ENCODE peak calls at places on chromosomes 12 and 14, in four cellular contexts. K is GM12865, X is cardiac fibroblast, R is lower lobe of right lung. F is an unnamed sample.

GRCh38 chr12:13707829-13708228 is 273.6 kb downstream of the GRIN2B start:
- DNase-seq in K (no peak), X (no peak), R (no peak), F (no peak)

GRCh38 chr12:23640754-23641153 is 308.7 kb downstream of the SOX5 start:
- DNase-seq in K (no peak), X (no peak), R (no peak), F (no peak)

GRCh38 chr12:4270670-4271432 is 2.7 kb upstream of the CCND2 start:
- DNase-seq in K (peak; percentile 67), X (peak; percentile 39), R (peak; percentile 71), F (peak; percentile 41)

GRCh38 chr14:75147423-75148071 is 20.7 kb upstream of the NEK9 start:
- DNase-seq in K (no peak), X (peak; percentile 73), R (peak; percentile 78), F (no peak)

GRCh38 chr14:95433094-95433478 is 83.4 kb downstream of the SYNE3 start:
- DNase-seq in K (no peak), X (no peak), R (no peak), F (no peak)

GRCh38 chr14:26730929-26731618 is 133.2 kb upstream of the NOVA1 start:
- DNase-seq in K (no peak), X (peak; percentile 36), R (no peak), F (no peak)

GRCh38 chr12:76035045-76035444 is 3.5 kb upstream of the PHLDA1 start:
- DNase-seq in K (no peak), X (no peak), R (no peak), F (no peak)

GRCh38 chr12:128971802-128972201 is 118.5 kb downstream of the GLT1D1 start:
- DNase-seq in K (peak; percentile 25), X (no peak), R (no peak), F (no peak)

DNA sequence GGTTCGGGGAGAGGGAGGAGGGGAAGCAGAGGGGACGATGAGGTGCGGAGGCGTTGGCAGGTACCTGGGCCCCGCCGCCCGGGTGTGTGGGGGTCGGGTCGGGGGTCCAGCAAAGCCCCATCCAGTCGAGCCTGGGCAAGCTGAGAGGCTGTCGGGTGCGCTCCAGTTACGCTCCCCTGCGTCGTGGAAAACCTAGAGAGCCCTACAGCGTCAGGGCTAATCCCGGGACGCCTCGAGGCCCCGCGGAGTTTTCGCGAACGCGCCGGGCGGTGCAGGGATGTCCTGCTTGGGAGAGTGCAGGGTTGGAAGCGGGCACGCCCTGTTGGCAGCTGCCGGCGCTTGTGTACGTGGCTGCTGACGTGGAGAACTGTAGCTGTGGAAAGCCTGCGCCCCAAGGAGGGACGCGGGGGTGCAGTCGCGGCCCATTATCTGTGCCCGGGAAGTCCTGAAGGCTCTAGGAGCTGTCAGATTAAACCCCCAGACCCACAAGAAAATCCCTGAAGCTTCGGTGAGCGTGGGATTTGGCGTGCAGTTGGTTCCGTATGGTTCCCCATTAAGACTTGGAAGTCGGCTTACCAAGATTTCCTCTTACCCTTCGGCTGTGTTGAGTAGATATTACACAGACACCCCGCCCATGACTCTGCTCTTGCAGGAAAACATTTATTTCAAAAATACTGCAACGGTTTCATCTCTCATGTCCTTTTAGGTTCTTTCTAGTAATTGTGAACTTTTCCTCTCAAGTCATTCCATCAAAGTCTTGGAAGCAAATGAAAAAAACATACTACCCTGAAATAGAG is 11.3 kb upstream of the SLC38A2 start:
- DNase-seq in K (peak; percentile 89), X (peak; percentile 97), R (peak; percentile 94), F (peak; percentile 43)
- TF ChIP-seq CTCF in K (no peak), X (no peak), R (peak; percentile 19), F (no peak)

GRCh38 chr14:43535231-43535838 is 971.7 kb downstream of the FSCB start:
- DNase-seq in K (no peak), X (no peak), R (no peak), F (no peak)

GRCh38 chr14:43541356-43541755 is 965.7 kb downstream of the FSCB start:
- DNase-seq in K (no peak), X (no peak), R (no peak), F (no peak)

GRCh38 chr14:43540948-43541347 is 966.1 kb downstream of the FSCB start:
- DNase-seq in K (no peak), X (no peak), R (no peak), F (no peak)

DNA sequence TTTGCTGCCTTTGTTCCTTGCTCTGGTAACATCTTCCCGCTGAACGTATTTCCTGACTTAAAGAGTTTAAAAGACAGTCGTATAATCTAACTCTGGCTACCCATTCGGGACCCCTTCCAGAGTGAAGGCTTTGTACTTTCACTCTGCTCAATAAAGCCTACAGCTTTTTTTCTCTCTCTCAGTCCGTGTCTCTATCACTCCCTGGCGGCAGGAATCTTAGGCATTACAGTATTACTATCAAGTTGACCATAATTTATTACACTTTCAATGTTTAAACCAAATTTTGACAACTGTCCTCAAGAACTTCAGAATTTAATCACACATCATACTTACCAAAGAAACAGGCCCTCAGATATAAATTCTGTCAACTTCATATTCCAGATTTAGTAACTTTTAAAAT is 967.9 kb downstream of the FSCB start:
- DNase-seq in K (no peak), X (peak; percentile 18), R (no peak), F (no peak)
- TF ChIP-seq CTCF in K (no peak), X (peak; percentile 13), R (peak; percentile 42), F (no peak)

GRCh38 chr14:72747652-72748051 is 146.2 kb downstream of the DPF3 start:
- DNase-seq in K (no peak), X (no peak), R (no peak), F (no peak)

GRCh38 chr14:72743626-72744025 is 150.3 kb downstream of the DPF3 start:
- DNase-seq in K (no peak), X (no peak), R (no peak), F (no peak)

GRCh38 chr14:72745546-72745945 is 148.4 kb downstream of the DPF3 start:
- DNase-seq in K (no peak), X (peak; percentile 96), R (no peak), F (no peak)

GRCh38 chr14:72744416-72745120 is 149.3 kb downstream of the DPF3 start:
- DNase-seq in K (no peak), X (no peak), R (no peak), F (no peak)

GRCh38 chr14:72745991-72746980 is 147.6 kb downstream of the DPF3 start:
- DNase-seq in K (peak; percentile 10), X (peak; percentile 92), R (no peak), F (no peak)
- TF ChIP-seq CTCF in K (no peak), X (peak; percentile 39), R (no peak), F (no peak)

GRCh38 chr14:73208846-73209245 is 28.5 kb upstream of the PAPLN start:
- DNase-seq in K (no peak), X (no peak), R (no peak), F (no peak)
- TF ChIP-seq CTCF in K (no peak), X (no peak), R (no peak), F (no peak)

DNA sequence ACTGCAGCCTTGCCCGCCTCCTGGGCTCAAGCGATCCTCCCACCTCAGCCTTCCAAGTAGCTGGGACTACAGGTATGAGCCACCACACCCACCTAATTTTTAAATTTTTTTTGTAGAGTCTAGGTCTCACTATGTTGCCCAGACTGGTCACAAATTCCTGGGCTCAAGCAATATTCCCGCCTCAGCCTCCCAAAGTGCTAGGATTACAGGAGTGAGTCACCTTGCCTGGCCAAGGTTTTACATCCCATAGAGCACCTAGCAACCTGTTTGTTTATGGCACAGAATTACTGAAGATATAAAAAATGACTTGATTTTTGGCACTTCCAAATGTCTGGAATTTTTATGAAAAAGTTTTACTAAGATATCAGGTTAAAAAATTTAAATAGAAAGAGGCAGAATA is 16.5 kb downstream of the MYO1A start:
- DNase-seq in K (no peak), X (no peak), R (no peak), F (no peak)
- TF ChIP-seq CTCF in K (no peak), X (no peak), R (no peak), F (no peak)

GRCh38 chr14:84403585-84403984 is 1126.4 kb upstream of the FLRT2 start:
- DNase-seq in K (no peak), X (no peak), R (no peak), F (no peak)
- TF ChIP-seq CTCF in K (no peak), X (no peak), R (no peak), F (no peak)

GRCh38 chr14:100902792-100903191 is 730 bp downstream of the RTL1 start:
- DNase-seq in K (no peak), X (no peak), R (no peak), F (peak; percentile 4)

GRCh38 chr14:100906420-100906819 is 2.9 kb upstream of the RTL1 start:
- DNase-seq in K (no peak), X (no peak), R (peak; percentile 35), F (peak; percentile 12)

GRCh38 chr14:100903672-100904185 is at the start of gene RTL1:
- DNase-seq in K (no peak), X (no peak), R (no peak), F (peak; percentile 6)

GRCh38 chr14:100905166-100905565 is 1.6 kb upstream of the RTL1 start:
- DNase-seq in K (no peak), X (no peak), R (no peak), F (peak; percentile 8)

DNA sequence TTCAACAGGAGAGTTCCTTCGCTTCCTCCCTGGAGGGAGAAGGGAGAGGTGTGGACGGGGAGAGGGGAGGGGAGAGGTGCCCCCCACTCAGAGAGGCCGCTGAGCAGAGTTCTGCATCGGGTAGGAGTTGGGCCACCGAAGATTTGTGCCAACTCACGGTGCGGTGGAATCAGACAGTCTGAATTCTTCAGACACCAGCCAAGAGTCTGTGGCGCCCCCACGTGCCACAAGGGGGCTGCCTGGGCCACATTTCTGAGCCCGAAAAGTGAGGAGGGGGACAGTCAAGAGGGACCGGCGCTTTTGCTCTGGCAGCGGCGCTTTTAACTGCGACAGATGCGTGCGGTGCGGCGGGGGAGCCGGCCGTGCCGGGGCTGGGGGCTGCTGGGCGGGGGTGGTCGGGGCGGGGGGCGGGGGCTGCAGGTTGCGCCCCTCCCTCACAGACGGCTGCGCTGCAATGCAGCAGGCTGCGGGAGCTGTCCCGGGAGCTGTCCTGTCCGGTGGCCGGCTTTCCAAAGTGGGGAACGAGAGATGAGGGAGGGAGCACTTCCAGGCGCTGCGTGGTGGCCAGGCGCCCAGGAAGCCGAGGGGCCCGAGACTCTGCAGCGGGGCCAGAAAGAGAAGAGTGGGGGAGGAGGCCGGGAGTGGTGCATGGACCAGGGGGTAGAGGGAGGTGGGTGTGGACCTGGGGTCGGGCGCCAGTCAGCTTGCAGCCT is 941 bp upstream of the RTL1 start:
- DNase-seq in K (no peak), X (no peak), R (peak; percentile 30), F (peak; percentile 7)
- TF ChIP-seq CTCF in K (no peak), X (peak; percentile 2), R (no peak), F (no peak)